ENCODE peak calls at places on chromosomes 7 and 10, in ten cellular contexts. X is endothelial cell; T is ascending aorta; F is mammary epithelial cell; N is cardiac muscle cell; C is OCI-LY7; Y is uterus; P is activated CD8-positive, alpha-beta T cell treated with anti-CD3 and anti-CD28 coated beads for 36 hours; I is B cell; Z is HCT116. O is an unnamed sample.

GRCh38 chr7:24959735-24960485 is 20.1 kb downstream of the OSBPL3 start:
- DNase-seq in C (no peak), P (no peak), T (no peak), Y (no peak), F (no peak), I (no peak), X (no peak), N (no peak), Z (no peak), O (no peak)

GRCh38 chr10:80410122-80410521 is 1.8 kb downstream of the PRXL2A start:
- DNase-seq in Z (no peak), F (no peak), N (no peak), C (no peak), X (no peak), Y (no peak), T (no peak), I (no peak), P (no peak), O (no peak)

GRCh38 chr10:77526861-77527617 is 110.6 kb downstream of the KCNMA1 start:
- DNase-seq in P (no peak), N (no peak), I (no peak), F (no peak), C (no peak), T (no peak), X (no peak), Y (no peak), Z (no peak), O (no peak)

GRCh38 chr10:101778781-101779543 is 3.0 kb upstream of the FGF8 start:
- DNase-seq in N (peak), P (peak), T (no peak), I (peak), Z (no peak), F (no peak), X (peak), Y (no peak), C (peak), O (peak)

GRCh38 chr7:24972166-24972477 is 7.9 kb downstream of the OSBPL3 start:
- DNase-seq in T (no peak), P (no peak), Y (no peak), I (no peak), Z (no peak), X (no peak), F (no peak), C (no peak), N (no peak), O (no peak)

GRCh38 chr10:103758294-103758681 is 97.1 kb downstream of the SH3PXD2A start:
- DNase-seq in X (no peak), P (no peak), Y (no peak), I (no peak), C (no peak), T (no peak), F (peak), N (no peak), Z (no peak), O (no peak)

GRCh38 chr10:62103857-62104256 is 164.8 kb downstream of the RTKN2 start:
- DNase-seq in P (no peak), Z (no peak), X (no peak), F (no peak), T (no peak), N (no peak), I (no peak), Y (no peak), C (no peak), O (no peak)

GRCh38 chr7:2520808-2521146 is 1.2 kb downstream of the LFNG start:
- DNase-seq in P (peak), X (no peak), Z (no peak), I (no peak), C (no peak), T (no peak), N (no peak), F (no peak), Y (no peak), O (no peak)

GRCh38 chr10:689433-690226 is at the start of gene DIP2C:
- DNase-seq in F (peak), N (peak), T (no peak), P (no peak), Y (peak), Z (peak), C (no peak), X (peak), I (no peak), O (no peak)

GRCh38 chr7:140982508-140982907 is 32.2 kb downstream of the MRPS33 start:
- DNase-seq in F (no peak), C (no peak), I (no peak), P (no peak), T (no peak), N (no peak), X (no peak), Y (no peak), Z (no peak), O (no peak)

DNA sequence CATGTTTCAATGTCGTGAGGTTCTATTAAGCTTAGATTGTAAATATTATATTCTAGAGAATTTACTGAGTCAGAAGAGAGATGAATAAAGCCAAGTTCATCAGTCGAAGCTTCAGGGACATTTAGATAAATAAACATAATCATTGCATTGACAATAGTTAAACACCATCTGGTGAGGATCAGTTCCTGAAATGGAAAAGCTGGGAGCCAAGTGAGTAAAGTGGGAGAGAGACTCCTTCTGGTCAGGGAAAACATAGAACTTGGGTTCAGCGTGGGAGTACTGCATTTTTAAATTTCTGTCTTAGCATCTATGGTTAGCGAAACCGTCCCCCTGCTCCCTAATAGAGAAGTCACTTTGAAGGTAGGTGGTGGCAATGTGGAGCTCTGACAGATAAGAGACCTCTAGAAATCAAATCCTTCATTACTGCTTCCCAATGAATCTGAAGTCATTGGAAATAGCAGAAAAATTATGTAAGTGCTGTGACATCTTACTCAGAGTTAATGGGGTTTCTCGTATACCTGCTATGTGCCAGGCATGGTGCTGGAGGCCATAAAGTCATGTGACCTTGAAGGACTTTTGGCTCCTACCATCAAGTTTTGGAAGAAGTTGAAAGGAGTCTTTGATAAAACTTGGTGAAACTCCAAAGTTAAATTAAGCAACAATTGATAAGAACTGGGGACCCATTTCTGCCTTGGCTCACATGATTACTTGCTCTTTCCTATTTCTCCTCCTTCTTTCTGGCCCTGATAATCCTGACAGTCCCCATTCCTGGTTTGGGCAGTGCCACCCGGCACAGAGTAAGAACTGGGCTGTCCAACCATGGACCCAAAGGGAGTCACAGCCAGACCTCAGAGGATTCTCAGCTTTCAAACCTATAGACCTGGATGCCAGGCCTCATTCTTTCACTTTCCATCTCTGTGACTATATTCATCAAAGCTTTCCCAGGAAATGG is 211.2 kb downstream of the C7orf25 start:
- DNase-seq in F (no peak), P (no peak), X (no peak), Z (no peak), I (no peak), Y (no peak), C (no peak), N (peak), T (no peak), O (no peak)
- TF ChIP-seq CTCF in F (no peak), P (no peak), X (no peak), Z (no peak), I (no peak), Y (no peak), C (no peak), N (peak), T (no peak), O (no peak)

GRCh38 chr10:122157451-122157850 is 113.6 kb upstream of the BTBD16 start:
- DNase-seq in N (no peak), C (no peak), I (no peak), X (no peak), P (no peak), T (no peak), Y (no peak), Z (no peak), F (no peak), O (no peak)

GRCh38 chr10:122154034-122154732 is 116.9 kb upstream of the BTBD16 start:
- DNase-seq in T (no peak), F (no peak), I (no peak), Y (no peak), N (no peak), C (no peak), X (no peak), Z (no peak), P (no peak), O (no peak)

GRCh38 chr10:122152544-122152943 is 118.6 kb upstream of the BTBD16 start:
- DNase-seq in F (no peak), Y (peak), X (no peak), Z (no peak), N (peak), P (no peak), C (no peak), I (no peak), T (peak), O (no peak)

GRCh38 chr10:122158362-122158761 is 112.7 kb upstream of the BTBD16 start:
- DNase-seq in N (no peak), C (no peak), T (no peak), P (no peak), Z (no peak), I (no peak), Y (no peak), F (no peak), X (no peak), O (no peak)

GRCh38 chr10:122154733-122155366 is 116.2 kb upstream of the BTBD16 start:
- DNase-seq in T (no peak), Z (no peak), F (peak), X (peak), P (no peak), I (no peak), N (peak), C (no peak), Y (peak), O (no peak)
- TF ChIP-seq CTCF in T (no peak), Z (no peak), F (no peak), X (no peak), P (no peak), I (no peak), N (no peak), C (no peak), Y (no peak), O (no peak)

GRCh38 chr7:26510226-26510957 is 218.7 kb downstream of the SNX10 start:
- DNase-seq in X (no peak), C (no peak), T (no peak), I (no peak), Y (no peak), P (no peak), N (no peak), F (no peak), Z (no peak), O (no peak)
- TF ChIP-seq CTCF in X (no peak), C (no peak), T (no peak), I (no peak), Y (no peak), P (no peak), N (no peak), F (no peak), Z (no peak), O (no peak)

GRCh38 chr10:24513155-24513554 is 210.5 kb downstream of the ARHGAP21 start:
- DNase-seq in P (peak), T (no peak), F (peak), X (peak), N (peak), Y (no peak), C (no peak), I (no peak), Z (no peak), O (no peak)
- TF ChIP-seq CTCF in P (no peak), T (peak), F (peak), X (no peak), N (peak), Y (no peak), C (no peak), I (no peak), Z (peak), O (no peak)

DNA sequence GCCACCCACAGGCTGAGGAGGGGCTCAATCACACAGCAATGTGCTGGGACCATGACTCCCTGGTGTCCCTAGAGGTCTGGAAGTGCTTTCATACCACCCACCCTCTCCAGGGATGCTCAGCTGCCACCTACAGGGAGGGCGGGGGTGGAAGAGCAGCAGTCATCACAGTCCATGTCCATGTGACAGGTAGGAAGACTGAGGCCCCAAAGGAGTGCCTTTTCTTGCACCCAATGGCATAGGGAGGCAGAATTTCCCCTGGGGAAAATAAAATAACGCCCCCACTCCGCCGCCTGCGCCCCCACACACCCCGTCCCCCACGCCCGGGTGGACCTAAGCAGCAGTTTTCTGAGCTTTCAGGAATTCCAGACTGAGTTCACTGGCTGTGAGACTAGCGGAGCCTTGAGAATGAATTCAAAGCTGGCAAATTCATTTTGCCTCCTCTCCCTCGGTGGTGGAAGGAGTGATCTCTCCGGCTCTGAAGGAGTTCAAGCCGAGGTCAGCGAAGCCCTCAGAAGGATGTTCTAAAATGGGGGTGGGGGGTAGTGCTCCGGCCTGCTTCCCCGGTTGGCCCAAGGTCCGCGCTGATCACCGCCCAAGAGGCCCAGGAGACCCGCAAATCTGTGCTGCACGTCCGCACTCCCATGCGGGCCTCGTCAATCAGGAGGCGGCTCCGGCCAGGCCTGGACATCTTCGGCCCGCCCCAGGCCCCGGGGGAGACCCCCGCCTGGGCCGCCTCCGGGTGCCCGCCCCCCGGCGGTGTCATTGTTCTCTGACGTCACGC is 2.1 kb upstream of the ZMIZ1 start:
- DNase-seq in T (no peak), F (peak), N (peak), C (no peak), Z (no peak), X (peak), I (no peak), Y (no peak), P (peak), O (peak)
- TF ChIP-seq CTCF in T (no peak), F (no peak), N (peak), C (peak), Z (peak), X (no peak), I (no peak), Y (peak), P (peak), O (no peak)

DNA sequence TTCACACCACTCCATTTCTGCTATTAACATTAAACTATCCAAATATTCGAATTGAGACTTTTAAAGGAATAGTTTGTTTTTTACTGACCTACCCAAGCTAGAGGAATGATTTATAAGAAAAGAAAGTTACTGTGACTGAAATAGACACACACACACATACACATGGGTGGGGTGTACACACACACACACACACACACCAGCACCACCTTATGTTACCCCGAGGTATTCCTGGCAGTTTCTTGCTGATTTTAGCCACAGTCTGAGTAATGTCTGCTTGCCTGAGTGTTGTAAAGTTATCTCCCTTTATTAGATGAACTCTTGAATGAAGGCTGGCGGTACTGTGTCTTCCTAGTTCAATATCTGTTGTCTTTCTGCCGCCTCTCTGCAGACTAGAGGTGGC is 91.3 kb upstream of the PRKG1 start:
- DNase-seq in T (no peak), F (no peak), I (no peak), P (no peak), C (no peak), X (no peak), N (no peak), Z (no peak), Y (no peak), O (no peak)
- TF ChIP-seq CTCF in T (no peak), F (no peak), I (no peak), P (no peak), C (no peak), X (no peak), N (no peak), Z (no peak), Y (no peak), O (no peak)

GRCh38 chr7:97844036-97844435 is 28.2 kb downstream of the ASNS start:
- DNase-seq in Y (no peak), F (no peak), C (no peak), X (no peak), Z (peak), T (no peak), I (no peak), P (no peak), N (no peak), O (peak)
- TF ChIP-seq CTCF in Y (no peak), F (peak), C (peak), X (no peak), Z (peak), T (no peak), I (no peak), P (no peak), N (no peak), O (no peak)

DNA sequence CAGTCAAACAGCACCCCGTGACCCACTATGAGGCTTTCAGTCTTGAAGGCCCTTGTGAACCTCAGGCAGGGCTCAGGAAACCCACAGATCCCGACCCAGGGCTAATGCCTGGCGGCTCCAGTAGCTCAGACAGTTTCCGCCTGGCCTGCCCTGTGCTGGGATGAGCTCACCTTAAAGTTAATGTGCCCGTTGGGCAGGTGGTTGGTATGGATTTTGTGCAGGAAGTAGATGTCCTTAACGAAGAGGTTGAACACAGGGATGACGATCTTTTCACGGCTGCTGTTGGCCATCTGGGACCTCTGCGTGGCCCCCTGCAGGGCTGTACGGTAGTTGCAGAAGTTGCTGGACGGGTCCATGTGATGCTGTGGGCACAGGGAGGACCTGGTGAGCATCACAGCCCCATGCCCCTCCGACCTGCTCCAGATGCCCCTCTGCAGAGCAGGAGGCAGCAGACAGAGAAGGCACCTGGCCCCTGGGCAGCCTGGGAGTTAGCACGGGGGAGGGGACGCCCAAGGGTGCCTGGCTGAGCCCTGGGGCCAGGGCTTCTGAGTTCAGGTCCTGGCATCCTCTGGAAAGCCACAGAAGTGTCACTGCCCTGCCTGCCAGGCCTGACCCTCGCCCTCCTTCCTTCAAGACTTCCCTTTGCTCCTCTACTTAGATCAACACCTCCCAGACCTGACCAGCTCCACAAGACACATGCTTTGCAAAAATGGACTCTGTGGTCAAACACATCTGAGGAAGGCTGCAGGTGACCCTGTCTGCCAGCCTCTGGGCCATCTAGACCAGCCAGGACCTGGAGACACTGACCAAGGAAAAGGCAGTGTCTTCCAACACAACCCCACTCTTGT is 59.8 kb downstream of the CSGALNACT2 start:
- DNase-seq in F (no peak), T (no peak), N (peak), Y (peak), P (peak), Z (no peak), X (peak), I (no peak), C (peak), O (peak)
- TF ChIP-seq CTCF in F (peak), T (no peak), N (peak), Y (no peak), P (peak), Z (no peak), X (peak), I (no peak), C (peak), O (no peak)

O was measured in GM13976.